ENCODE peak calls at places on chromosome 11, in six cellular contexts. One of them, this sample, is unnamed.

GRCh38 chr11:5891216-5891800 is 1.7 kb upstream of the OR52E5 start:
- DNase-seq in right lobe of liver: no peak
- DNase-seq in body of pancreas: no peak
- DNase-seq in tibial nerve: no peak
- DNase-seq in Peyer's patch: no peak
- DNase-seq in suprapubic skin: no peak
- DNase-seq in this sample: no peak

GRCh38 chr11:8832571-8833260 is 78.3 kb upstream of the AKIP1 start:
- DNase-seq in tibial nerve: no peak
- DNase-seq in suprapubic skin: no peak
- DNase-seq in right lobe of liver: no peak
- DNase-seq in body of pancreas: no peak
- DNase-seq in Peyer's patch: no peak
- DNase-seq in this sample: peak; percentile 73

GRCh38 chr11:78350101-78350645 is 67.4 kb downstream of the GAB2 start:
- DNase-seq in tibial nerve: no peak
- DNase-seq in Peyer's patch: no peak
- DNase-seq in body of pancreas: no peak
- DNase-seq in suprapubic skin: no peak
- DNase-seq in right lobe of liver: no peak
- DNase-seq in this sample: no peak

GRCh38 chr11:63608353-63609345 is 5.6 kb downstream of the PLAAT3 start:
- DNase-seq in Peyer's patch: no peak
- DNase-seq in suprapubic skin: peak; percentile 40
- DNase-seq in right lobe of liver: no peak
- DNase-seq in tibial nerve: no peak
- DNase-seq in body of pancreas: no peak
- DNase-seq in this sample: no peak

GRCh38 chr11:12876340-12876739 is 132.8 kb upstream of the RASSF10 start:
- DNase-seq in Peyer's patch: no peak
- DNase-seq in tibial nerve: no peak
- DNase-seq in right lobe of liver: no peak
- DNase-seq in body of pancreas: no peak
- DNase-seq in suprapubic skin: no peak
- DNase-seq in this sample: no peak

GRCh38 chr11:42770444-42771065 is 541.2 kb upstream of the API5 start:
- DNase-seq in right lobe of liver: no peak
- DNase-seq in Peyer's patch: no peak
- DNase-seq in tibial nerve: no peak
- DNase-seq in suprapubic skin: no peak
- DNase-seq in body of pancreas: peak; percentile 24
- DNase-seq in this sample: no peak

GRCh38 chr11:2806351-2807058 is 79.1 kb downstream of the CDKN1C start:
- DNase-seq in Peyer's patch: peak; percentile 41
- DNase-seq in tibial nerve: no peak
- DNase-seq in body of pancreas: peak; percentile 11
- DNase-seq in right lobe of liver: peak; percentile 44
- DNase-seq in suprapubic skin: peak; percentile 61
- DNase-seq in this sample: peak; percentile 20

GRCh38 chr11:7501894-7502293 is 11.9 kb upstream of the PPFIBP2 start:
- DNase-seq in suprapubic skin: no peak
- DNase-seq in Peyer's patch: no peak
- DNase-seq in tibial nerve: no peak
- DNase-seq in body of pancreas: no peak
- DNase-seq in right lobe of liver: no peak
- DNase-seq in this sample: no peak

GRCh38 chr11:130477646-130478203 is 29.3 kb downstream of the ADAMTS15 start:
- DNase-seq in suprapubic skin: no peak
- DNase-seq in body of pancreas: no peak
- DNase-seq in Peyer's patch: no peak
- DNase-seq in right lobe of liver: no peak
- DNase-seq in tibial nerve: peak; percentile 16
- DNase-seq in this sample: no peak

GRCh38 chr11:58742140-58742539 is 10.4 kb upstream of the GLYAT start:
- DNase-seq in Peyer's patch: no peak
- DNase-seq in suprapubic skin: no peak
- DNase-seq in right lobe of liver: no peak
- DNase-seq in tibial nerve: no peak
- DNase-seq in body of pancreas: no peak
- DNase-seq in this sample: no peak

GRCh38 chr11:74620537-74620936 is 28.2 kb downstream of the POLD3 start:
- DNase-seq in tibial nerve: no peak
- DNase-seq in body of pancreas: no peak
- DNase-seq in right lobe of liver: no peak
- DNase-seq in Peyer's patch: no peak
- DNase-seq in suprapubic skin: no peak
- DNase-seq in this sample: no peak

DNA sequence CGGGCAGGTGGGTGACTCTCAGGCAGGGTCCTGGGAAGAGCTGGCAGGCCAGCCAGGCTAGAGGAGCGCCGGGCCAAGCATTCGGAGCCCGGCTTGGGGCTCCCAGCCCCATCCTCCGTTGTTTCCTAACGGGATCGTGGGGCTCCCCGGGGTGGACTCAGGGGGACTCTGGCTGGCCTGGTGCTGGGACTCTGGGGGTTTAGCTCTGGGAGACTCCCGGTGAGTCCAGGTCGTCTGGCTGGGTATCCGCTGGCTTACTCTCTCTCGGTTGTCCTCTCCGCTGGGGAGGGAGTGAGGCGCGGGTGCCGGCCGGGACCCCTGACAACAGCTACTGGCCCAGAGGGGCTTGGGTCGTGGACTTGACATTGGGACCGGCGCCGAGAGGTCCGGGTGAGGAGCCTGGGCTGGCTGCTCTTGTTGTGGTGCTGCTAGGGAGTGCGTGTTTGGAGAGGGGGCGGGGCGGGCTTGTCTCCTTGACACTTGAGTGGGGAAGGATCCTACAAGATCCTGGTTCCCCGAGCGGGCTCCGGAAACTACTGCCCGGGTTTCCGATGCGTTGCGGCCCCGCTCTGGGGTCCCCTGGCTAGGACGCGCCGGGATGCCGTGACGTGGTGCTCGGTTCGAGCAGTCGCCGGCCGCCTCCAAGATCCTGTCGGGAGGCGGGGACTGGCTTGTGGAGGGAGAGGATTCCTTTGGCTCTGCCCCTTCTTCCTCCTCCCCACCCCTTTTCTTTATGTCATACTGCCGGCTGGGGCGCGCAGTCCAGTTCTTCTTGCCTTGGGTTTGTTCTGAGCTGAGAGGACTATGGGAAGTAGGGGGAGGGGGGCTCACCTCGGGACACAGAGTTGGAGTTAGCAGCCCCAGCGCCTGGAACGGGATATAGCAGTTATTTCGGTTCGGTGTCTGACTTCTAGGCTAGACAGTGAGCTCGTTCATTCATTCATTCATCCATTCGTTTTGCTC is 585 bp downstream of the EMSY start:
- DNase-seq in Peyer's patch: peak; percentile 84
- DNase-seq in tibial nerve: peak; percentile 61
- DNase-seq in suprapubic skin: peak; percentile 87
- DNase-seq in right lobe of liver: peak; percentile 80
- DNase-seq in body of pancreas: peak; percentile 66
- DNase-seq in this sample: peak; percentile 89
- TF ChIP-seq CTCF in Peyer's patch: no peak
- TF ChIP-seq CTCF in tibial nerve: no peak
- TF ChIP-seq CTCF in suprapubic skin: no peak
- TF ChIP-seq CTCF in right lobe of liver: no peak
- TF ChIP-seq CTCF in body of pancreas: peak; percentile 36
- TF ChIP-seq CTCF in this sample: peak; percentile 10

GRCh38 chr11:121928597-121929580 is 187.1 kb downstream of the BLID start:
- DNase-seq in tibial nerve: no peak
- DNase-seq in right lobe of liver: no peak
- DNase-seq in suprapubic skin: no peak
- DNase-seq in Peyer's patch: no peak
- DNase-seq in body of pancreas: no peak
- DNase-seq in this sample: no peak
- H3K4me3 ChIP-seq in tibial nerve: peak overlapping the region; percentile 31
- H3K4me3 ChIP-seq in right lobe of liver: no peak overlapping the region
- H3K4me3 ChIP-seq in suprapubic skin: peak overlapping the region; percentile 34
- H3K4me3 ChIP-seq in Peyer's patch: no peak overlapping the region
- H3K4me3 ChIP-seq in body of pancreas: no peak overlapping the region
- H3K4me3 ChIP-seq in this sample: peak overlapping the region; percentile 29

GRCh38 chr11:24082860-24083259 is 414.0 kb upstream of the LUZP2 start:
- DNase-seq in tibial nerve: no peak
- DNase-seq in body of pancreas: no peak
- DNase-seq in suprapubic skin: no peak
- DNase-seq in right lobe of liver: no peak
- DNase-seq in Peyer's patch: no peak
- DNase-seq in this sample: no peak
- TF ChIP-seq POLR2A in tibial nerve: no peak
- TF ChIP-seq POLR2A in body of pancreas: no peak
- TF ChIP-seq POLR2A in suprapubic skin: no peak
- TF ChIP-seq POLR2A in right lobe of liver: no peak
- TF ChIP-seq POLR2A in Peyer's patch: no peak
- TF ChIP-seq POLR2A in this sample: no peak

GRCh38 chr11:120228794-120229384 is 11.1 kb upstream of the POU2F3 start:
- DNase-seq in body of pancreas: no peak
- DNase-seq in Peyer's patch: no peak
- DNase-seq in tibial nerve: no peak
- DNase-seq in right lobe of liver: no peak
- DNase-seq in suprapubic skin: no peak
- DNase-seq in this sample: no peak
- TF ChIP-seq CTCF in body of pancreas: no peak
- TF ChIP-seq CTCF in Peyer's patch: no peak
- TF ChIP-seq CTCF in tibial nerve: no peak
- TF ChIP-seq CTCF in right lobe of liver: peak; percentile 17
- TF ChIP-seq CTCF in suprapubic skin: no peak
- TF ChIP-seq CTCF in this sample: no peak

DNA sequence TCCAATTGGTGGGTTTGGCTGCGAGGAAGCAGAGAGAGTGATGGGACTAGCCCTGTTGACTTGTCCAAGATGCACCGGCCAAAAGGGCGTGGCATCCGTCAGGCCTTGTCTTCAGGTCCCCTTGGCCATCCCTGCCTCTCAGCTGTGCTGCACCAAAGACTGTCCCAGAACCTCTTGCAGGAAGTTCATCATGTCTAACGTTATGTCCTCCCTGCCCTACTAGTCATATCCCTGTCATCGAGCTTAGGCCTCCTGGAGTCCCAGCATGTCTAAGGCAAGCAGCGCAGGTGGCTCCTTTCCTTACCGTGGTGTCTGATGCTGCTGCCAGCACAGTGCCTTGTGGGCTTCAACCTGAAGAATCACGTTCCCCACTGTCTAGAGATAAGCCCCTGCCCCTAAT is 51.2 kb downstream of the NECTIN1 start:
- DNase-seq in Peyer's patch: no peak
- DNase-seq in suprapubic skin: no peak
- DNase-seq in right lobe of liver: no peak
- DNase-seq in body of pancreas: no peak
- DNase-seq in tibial nerve: no peak
- DNase-seq in this sample: no peak
- H3K4me3 ChIP-seq in Peyer's patch: no peak overlapping the region
- H3K4me3 ChIP-seq in suprapubic skin: no peak overlapping the region
- H3K4me3 ChIP-seq in right lobe of liver: no peak overlapping the region
- H3K4me3 ChIP-seq in body of pancreas: no peak overlapping the region
- H3K4me3 ChIP-seq in tibial nerve: no peak overlapping the region
- H3K4me3 ChIP-seq in this sample: no peak overlapping the region

GRCh38 chr11:117198613-117199012 is 557 bp upstream of the TAGLN start:
- DNase-seq in suprapubic skin: no peak
- DNase-seq in body of pancreas: no peak
- DNase-seq in right lobe of liver: no peak
- DNase-seq in Peyer's patch: no peak
- DNase-seq in tibial nerve: no peak
- DNase-seq in this sample: no peak

GRCh38 chr11:117197516-117198456 is 1.4 kb upstream of the TAGLN start:
- DNase-seq in suprapubic skin: no peak
- DNase-seq in body of pancreas: no peak
- DNase-seq in tibial nerve: no peak
- DNase-seq in right lobe of liver: peak; percentile 55
- DNase-seq in Peyer's patch: peak; percentile 74
- DNase-seq in this sample: peak; percentile 58

GRCh38 chr11:117199916-117200812 is 994 bp downstream of the TAGLN start:
- DNase-seq in right lobe of liver: peak; percentile 47
- DNase-seq in suprapubic skin: no peak
- DNase-seq in tibial nerve: no peak
- DNase-seq in Peyer's patch: no peak
- DNase-seq in body of pancreas: no peak
- DNase-seq in this sample: no peak

GRCh38 chr11:117200813-117201515 is 1.8 kb downstream of the TAGLN start:
- DNase-seq in suprapubic skin: no peak
- DNase-seq in body of pancreas: no peak
- DNase-seq in tibial nerve: no peak
- DNase-seq in Peyer's patch: no peak
- DNase-seq in right lobe of liver: peak; percentile 30
- DNase-seq in this sample: no peak

DNA sequence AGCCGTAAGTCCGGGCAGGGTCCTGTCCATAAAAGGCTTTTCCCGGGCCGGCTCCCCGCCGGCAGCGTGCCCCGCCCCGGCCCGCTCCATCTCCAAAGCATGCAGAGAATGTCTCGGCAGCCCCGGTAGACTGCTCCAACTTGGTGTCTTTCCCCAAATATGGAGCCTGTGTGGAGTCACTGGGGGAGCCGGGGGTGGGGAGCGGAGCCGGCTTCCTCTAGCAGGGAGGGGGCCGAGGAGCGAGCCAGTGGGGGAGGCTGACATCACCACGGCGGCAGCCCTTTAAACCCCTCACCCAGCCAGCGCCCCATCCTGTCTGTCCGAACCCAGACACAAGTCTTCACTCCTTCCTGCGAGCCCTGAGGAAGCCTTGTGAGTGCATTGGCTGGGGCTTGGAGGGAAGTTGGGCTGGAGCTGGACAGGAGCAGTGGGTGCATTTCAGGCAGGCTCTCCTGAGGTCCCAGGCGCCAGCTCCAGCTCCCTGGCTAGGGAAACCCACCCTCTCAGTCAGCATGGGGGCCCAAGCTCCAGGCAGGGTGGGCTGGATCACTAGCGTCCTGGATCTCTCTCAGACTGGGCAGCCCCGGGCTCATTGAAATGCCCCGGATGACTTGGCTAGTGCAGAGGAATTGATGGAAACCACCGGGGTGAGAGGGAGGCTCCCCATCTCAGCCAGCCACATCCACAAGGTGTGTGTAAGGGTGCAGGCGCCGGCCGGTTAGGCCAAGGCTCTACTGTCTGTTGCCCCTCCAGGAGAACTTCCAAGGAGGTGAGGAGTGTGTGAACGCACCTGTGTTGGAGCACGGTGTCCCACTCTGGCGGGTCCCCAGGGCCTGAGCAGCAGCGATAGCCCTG is at the start of gene TAGLN:
- DNase-seq in right lobe of liver: peak; percentile 64
- DNase-seq in tibial nerve: peak; percentile 66
- DNase-seq in Peyer's patch: peak; percentile 63
- DNase-seq in body of pancreas: peak; percentile 35
- DNase-seq in suprapubic skin: no peak
- DNase-seq in this sample: peak; percentile 92
- TF ChIP-seq POLR2A in right lobe of liver: peak; percentile 41
- TF ChIP-seq POLR2A in tibial nerve: peak; percentile 30
- TF ChIP-seq POLR2A in Peyer's patch: no peak
- TF ChIP-seq POLR2A in body of pancreas: peak; percentile 30
- TF ChIP-seq POLR2A in suprapubic skin: no peak
- TF ChIP-seq POLR2A in this sample: no peak

GRCh38 chr11:93614111-93614784 is 47.2 kb upstream of the CEP295 start:
- DNase-seq in body of pancreas: no peak
- DNase-seq in right lobe of liver: no peak
- DNase-seq in suprapubic skin: no peak
- DNase-seq in Peyer's patch: no peak
- DNase-seq in tibial nerve: no peak
- DNase-seq in this sample: no peak
- TF ChIP-seq CTCF in body of pancreas: no peak
- TF ChIP-seq CTCF in right lobe of liver: no peak
- TF ChIP-seq CTCF in suprapubic skin: no peak
- TF ChIP-seq CTCF in Peyer's patch: no peak
- TF ChIP-seq CTCF in tibial nerve: no peak
- TF ChIP-seq CTCF in this sample: no peak

GRCh38 chr11:116500833-116501622 is 271.8 kb downstream of the BUD13 start:
- DNase-seq in Peyer's patch: no peak
- DNase-seq in right lobe of liver: no peak
- DNase-seq in suprapubic skin: no peak
- DNase-seq in tibial nerve: no peak
- DNase-seq in body of pancreas: no peak
- DNase-seq in this sample: peak; percentile 27
- H3K4me3 ChIP-seq in Peyer's patch: no peak overlapping the region
- H3K4me3 ChIP-seq in right lobe of liver: no peak overlapping the region
- H3K4me3 ChIP-seq in suprapubic skin: no peak overlapping the region
- H3K4me3 ChIP-seq in tibial nerve: no peak overlapping the region
- H3K4me3 ChIP-seq in body of pancreas: no peak overlapping the region
- H3K4me3 ChIP-seq in this sample: no peak overlapping the region

This sample was measured in upper lobe of left lung.